ENCODE peak calls at places on chromosomes 5 and 9, in four cellular contexts. One of them, this sample, is unnamed.
A peak's percentile ranks its signal among the peaks of the same experiment; 100 is the strongest.

GRCh38 chr9:14153310-14153720 is 160.6 kb downstream of the NFIB start:
- DNase-seq in CD4-positive, alpha-beta T cell: no peak
- DNase-seq in neural progenitor cell: peak; percentile 50
- DNase-seq in caudate nucleus: no peak
- DNase-seq in this sample: no peak

GRCh38 chr5:66741394-66741793 is 145.2 kb downstream of the MAST4 start:
- DNase-seq in CD4-positive, alpha-beta T cell: no peak
- DNase-seq in neural progenitor cell: no peak
- DNase-seq in caudate nucleus: no peak
- DNase-seq in this sample: no peak

GRCh38 chr9:127129073-127129717 is 6.8 kb upstream of the ANGPTL2 start:
- DNase-seq in CD4-positive, alpha-beta T cell: no peak
- DNase-seq in neural progenitor cell: no peak
- DNase-seq in caudate nucleus: no peak
- DNase-seq in this sample: no peak

GRCh38 chr9:14323083-14323968 is 9.4 kb upstream of the NFIB start:
- DNase-seq in CD4-positive, alpha-beta T cell: no peak
- DNase-seq in neural progenitor cell: no peak
- DNase-seq in caudate nucleus: no peak
- DNase-seq in this sample: no peak

GRCh38 chr5:64384761-64385160 is 121.1 kb upstream of the RGS7BP start:
- DNase-seq in CD4-positive, alpha-beta T cell: no peak
- DNase-seq in neural progenitor cell: peak; percentile 18
- DNase-seq in caudate nucleus: no peak
- DNase-seq in this sample: no peak

GRCh38 chr9:86321373-86321772 is 32.8 kb downstream of the TUT7 start:
- DNase-seq in CD4-positive, alpha-beta T cell: no peak
- DNase-seq in neural progenitor cell: no peak
- DNase-seq in caudate nucleus: no peak
- DNase-seq in this sample: no peak

GRCh38 chr9:69946800-69947437 is 96.7 kb upstream of the MAMDC2 start:
- DNase-seq in CD4-positive, alpha-beta T cell: no peak
- DNase-seq in neural progenitor cell: no peak
- DNase-seq in caudate nucleus: no peak
- DNase-seq in this sample: no peak

GRCh38 chr9:135676891-135677290 is 13.8 kb downstream of the LCN9 start:
- DNase-seq in CD4-positive, alpha-beta T cell: no peak
- DNase-seq in neural progenitor cell: no peak
- DNase-seq in caudate nucleus: no peak
- DNase-seq in this sample: no peak

GRCh38 chr5:174354571-174354970 is 309.1 kb downstream of the NSG2 start:
- DNase-seq in CD4-positive, alpha-beta T cell: no peak
- DNase-seq in neural progenitor cell: no peak
- DNase-seq in caudate nucleus: no peak
- DNase-seq in this sample: no peak

GRCh38 chr9:89430995-89431394 is 66.9 kb downstream of the SEMA4D start:
- DNase-seq in CD4-positive, alpha-beta T cell: no peak
- DNase-seq in neural progenitor cell: no peak
- DNase-seq in caudate nucleus: no peak
- DNase-seq in this sample: no peak

DNA sequence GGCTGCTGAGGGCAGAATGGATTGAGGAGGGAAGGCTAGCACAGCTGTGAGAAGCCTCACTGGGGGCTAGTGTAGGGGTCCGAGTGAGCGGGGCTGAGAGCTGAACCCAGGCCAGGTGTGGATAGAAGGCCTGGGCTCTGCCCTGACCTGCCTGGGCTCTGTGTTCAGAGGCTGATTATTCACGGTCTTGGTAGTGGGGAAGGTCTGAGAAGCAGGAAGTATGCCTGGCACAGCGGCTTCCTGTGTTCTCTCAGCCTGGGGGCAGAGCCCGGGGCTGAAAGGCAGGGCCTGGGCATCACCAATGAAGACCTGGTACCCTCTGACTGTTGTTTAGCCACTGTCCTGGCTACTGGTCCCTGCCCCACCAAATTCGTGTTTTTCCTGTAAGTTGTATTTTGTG is 136.4 kb upstream of the TBC1D2 start:
- DNase-seq in CD4-positive, alpha-beta T cell: no peak
- DNase-seq in neural progenitor cell: no peak
- DNase-seq in caudate nucleus: no peak
- DNase-seq in this sample: no peak
- H3K27ac ChIP-seq in CD4-positive, alpha-beta T cell: no peak overlapping the region
- H3K27ac ChIP-seq in neural progenitor cell: no peak overlapping the region
- H3K27ac ChIP-seq in caudate nucleus: no peak overlapping the region
- H3K27ac ChIP-seq in this sample: no peak overlapping the region

GRCh38 chr5:177036443-177036842 is 13.9 kb downstream of the ZNF346 start:
- DNase-seq in CD4-positive, alpha-beta T cell: no peak
- DNase-seq in neural progenitor cell: no peak
- DNase-seq in caudate nucleus: no peak
- DNase-seq in this sample: no peak
- H3K27ac ChIP-seq in CD4-positive, alpha-beta T cell: no peak overlapping the region
- H3K27ac ChIP-seq in neural progenitor cell: no peak overlapping the region
- H3K27ac ChIP-seq in caudate nucleus: no peak overlapping the region
- H3K27ac ChIP-seq in this sample: no peak overlapping the region

DNA sequence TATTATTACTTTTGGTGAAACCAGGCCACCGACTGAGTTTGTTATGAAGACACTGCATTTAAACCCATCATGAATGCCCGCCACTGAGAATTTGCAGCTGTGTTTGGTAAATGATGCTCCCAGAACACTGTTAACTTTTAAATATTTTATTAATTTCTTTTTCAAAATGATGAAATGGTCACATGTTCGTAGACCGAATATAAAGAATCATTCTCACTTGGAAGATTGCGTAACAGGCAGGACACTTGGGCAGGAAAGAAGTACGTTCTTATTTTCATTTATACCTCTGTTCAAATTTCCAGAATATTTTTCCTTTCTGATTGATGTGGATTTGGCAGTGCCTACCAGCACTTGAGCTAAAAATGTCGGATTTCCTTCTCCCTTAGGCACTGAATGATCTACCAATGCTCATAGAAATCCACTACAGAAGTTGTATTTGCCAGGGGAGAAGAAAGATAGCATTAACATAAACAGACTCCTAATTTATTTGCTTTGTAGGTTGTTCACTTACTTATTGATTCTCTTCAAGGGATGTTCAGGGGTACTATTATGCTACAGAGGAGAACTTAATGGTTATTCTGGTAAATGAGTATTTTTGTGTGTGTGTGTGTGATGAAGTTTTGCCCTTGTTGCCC is 13.8 kb downstream of the CYFIP2 start:
- DNase-seq in CD4-positive, alpha-beta T cell: no peak
- DNase-seq in neural progenitor cell: no peak
- DNase-seq in caudate nucleus: no peak
- DNase-seq in this sample: no peak
- H3K27ac ChIP-seq in CD4-positive, alpha-beta T cell: no peak overlapping the region
- H3K27ac ChIP-seq in neural progenitor cell: no peak overlapping the region
- H3K27ac ChIP-seq in caudate nucleus: no peak overlapping the region
- H3K27ac ChIP-seq in this sample: no peak overlapping the region

GRCh38 chr9:84570482-84571154 is 98.9 kb upstream of the NTRK2 start:
- DNase-seq in CD4-positive, alpha-beta T cell: no peak
- DNase-seq in neural progenitor cell: no peak
- DNase-seq in caudate nucleus: no peak
- DNase-seq in this sample: no peak
- H3K27ac ChIP-seq in CD4-positive, alpha-beta T cell: no peak overlapping the region
- H3K27ac ChIP-seq in neural progenitor cell: no peak overlapping the region
- H3K27ac ChIP-seq in caudate nucleus: no peak overlapping the region
- H3K27ac ChIP-seq in this sample: no peak overlapping the region

DNA sequence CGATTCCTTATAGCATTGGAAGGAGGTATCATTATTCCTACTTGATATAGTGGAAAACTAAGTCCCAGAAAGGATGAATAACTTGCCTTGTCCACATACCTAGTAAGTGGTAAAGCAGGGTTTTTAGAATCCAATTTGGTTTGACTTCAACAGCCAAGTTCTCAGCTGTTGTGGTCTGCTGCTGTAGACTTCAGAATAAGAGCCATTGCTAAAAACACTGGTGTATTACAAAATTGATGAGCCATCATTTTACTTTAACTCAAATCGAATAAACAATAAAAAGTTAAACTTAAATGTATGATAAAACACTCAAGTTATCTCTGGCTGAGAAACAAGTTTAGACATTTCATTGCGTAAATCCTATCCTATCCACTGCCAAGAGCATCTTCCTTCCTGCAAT is 610.8 kb downstream of the TLE1 start:
- DNase-seq in CD4-positive, alpha-beta T cell: no peak
- DNase-seq in neural progenitor cell: no peak
- DNase-seq in caudate nucleus: no peak
- DNase-seq in this sample: no peak
- H3K27ac ChIP-seq in CD4-positive, alpha-beta T cell: no peak overlapping the region
- H3K27ac ChIP-seq in neural progenitor cell: no peak overlapping the region
- H3K27ac ChIP-seq in caudate nucleus: no peak overlapping the region
- H3K27ac ChIP-seq in this sample: no peak overlapping the region